ENCODE peak calls at places on chromosomes 6 and 20, in ten cellular contexts. K is stimulated activated CD8-positive, alpha-beta memory T cell treated with anti-CD3 and anti-CD28 coated beads, Interleukin-15, amount 100 ng/mL, for 4 hours; O is central memory CD4-positive, alpha-beta T cell; H is breast epithelium; N is PC-3; P is T follicular helper cell; R is A549; J is stimulated activated CD4-positive, alpha-beta T cell treated with anti-CD3 and anti-CD28 coated beads, Interleukin-4, amount 100 ng/mL, for 48 hours; B is amniotic stem cell; Q is CD4-positive, alpha-beta T cell. V is an unnamed sample.

GRCh38 chr6:136347847-136348246 is 58.2 kb upstream of the BCLAF1 start:
- DNase-seq in K (no peak), O (no peak), H (no peak), N (no peak), P (no peak), R (no peak), J (no peak), B (no peak), Q (no peak), V (no peak)

GRCh38 chr6:25088513-25088912 is 152.8 kb upstream of the RIPOR2 start:
- DNase-seq in K (no peak), O (no peak), H (no peak), N (no peak), P (no peak), R (no peak), J (no peak), B (no peak), Q (no peak), V (no peak)

GRCh38 chr20:17172826-17173420 is 53.9 kb upstream of the PCSK2 start:
- DNase-seq in K (no peak), O (no peak), H (no peak), N (no peak), P (no peak), R (no peak), J (no peak), B (no peak), Q (no peak), V (no peak)

GRCh38 chr20:37179671-37180524 is 550 bp upstream of the MROH8 start:
- DNase-seq in K (no peak), O (no peak), H (no peak), N (peak), P (no peak), R (peak), J (no peak), B (peak), Q (no peak), V (no peak)

GRCh38 chr20:58260006-58260405 is 31.6 kb upstream of the ANKRD60 start:
- DNase-seq in K (no peak), O (no peak), H (no peak), N (no peak), P (no peak), R (no peak), J (no peak), B (no peak), Q (no peak), V (no peak)

GRCh38 chr20:34262488-34263288 is 21.5 kb downstream of the ASIP start:
- DNase-seq in K (no peak), O (no peak), H (no peak), N (no peak), P (no peak), R (no peak), J (no peak), B (no peak), Q (no peak), V (no peak)

GRCh38 chr6:13485923-13486557 is 1.4 kb downstream of the GFOD1 start:
- DNase-seq in K (no peak), O (no peak), H (no peak), N (peak), P (no peak), R (peak), J (no peak), B (no peak), Q (no peak), V (peak)

GRCh38 chr6:144715344-144715743 is 430.2 kb downstream of the UTRN start:
- DNase-seq in K (no peak), O (no peak), H (no peak), N (peak), P (no peak), R (no peak), J (peak), B (no peak), Q (no peak), V (no peak)

GRCh38 chr6:70763754-70764153 is 96.1 kb downstream of the SMAP1 start:
- DNase-seq in K (no peak), O (no peak), H (no peak), N (no peak), P (no peak), R (no peak), J (no peak), B (no peak), Q (no peak), V (no peak)

GRCh38 chr6:39426057-39426592 is 103.6 kb upstream of the KCNK16 start:
- DNase-seq in K (no peak), O (no peak), H (no peak), N (peak), P (no peak), R (peak), J (no peak), B (peak), Q (no peak), V (no peak)

GRCh38 chr6:83183082-83183828 is 9.8 kb downstream of the PGM3 start:
- DNase-seq in K (no peak), O (no peak), H (no peak), N (peak), P (no peak), R (peak), J (no peak), B (peak), Q (no peak), V (no peak)

GRCh38 chr6:29943053-29943966 is 978 bp downstream of the HLA-A start:
- DNase-seq in K (no peak), O (no peak), H (no peak), N (no peak), P (no peak), R (no peak), J (no peak), B (no peak), Q (no peak), V (no peak)

GRCh38 chr20:62364911-62365736 is 2.0 kb downstream of the LAMA5 start:
- DNase-seq in K (no peak), O (no peak), H (no peak), N (no peak), P (no peak), R (peak), J (no peak), B (no peak), Q (no peak), V (no peak)

GRCh38 chr6:134502614-134503541 is 185.0 kb upstream of the SGK1 start:
- DNase-seq in K (no peak), O (no peak), H (no peak), N (no peak), P (no peak), R (no peak), J (no peak), B (no peak), Q (no peak), V (no peak)

GRCh38 chr6:44097782-44098317 is 29.4 kb downstream of the MRPL14 start:
- DNase-seq in K (no peak), O (no peak), H (no peak), N (no peak), P (no peak), R (no peak), J (no peak), B (no peak), Q (no peak), V (no peak)

GRCh38 chr6:86535141-86535540 is 402.2 kb upstream of the HTR1E start:
- DNase-seq in K (no peak), O (no peak), H (no peak), N (no peak), P (no peak), R (no peak), J (no peak), B (no peak), Q (no peak), V (no peak)

GRCh38 chr6:140366991-140367390 is 992.5 kb upstream of the CITED2 start:
- DNase-seq in K (no peak), O (no peak), H (no peak), N (peak), P (no peak), R (no peak), J (no peak), B (no peak), Q (no peak), V (no peak)

GRCh38 chr20:6038256-6038655 is 15.6 kb downstream of the LRRN4 start:
- DNase-seq in K (no peak), O (no peak), H (no peak), N (no peak), P (no peak), R (no peak), J (no peak), B (no peak), Q (no peak), V (no peak)

GRCh38 chr6:111984516-111985201 is 69.2 kb upstream of the CCN6 start:
- DNase-seq in K (no peak), O (no peak), H (no peak), N (peak), P (no peak), R (no peak), J (no peak), B (no peak), Q (no peak), V (no peak)

GRCh38 chr20:4064118-4064962 is 49.0 kb upstream of the RNF24 start:
- DNase-seq in K (no peak), O (no peak), H (peak), N (peak), P (no peak), R (peak), J (no peak), B (peak), Q (no peak), V (no peak)

GRCh38 chr20:51451484-51451883 is 91.0 kb downstream of the NFATC2 start:
- DNase-seq in K (no peak), O (no peak), H (no peak), N (no peak), P (no peak), R (no peak), J (no peak), B (no peak), Q (no peak), V (no peak)

GRCh38 chr20:63554361-63555278 is 661 bp downstream of the FNDC11 start:
- DNase-seq in K (no peak), O (no peak), H (no peak), N (no peak), P (no peak), R (no peak), J (no peak), B (no peak), Q (no peak), V (no peak)

GRCh38 chr20:36465109-36466080 is 75.9 kb upstream of the MYL9 start:
- DNase-seq in K (no peak), O (no peak), H (no peak), N (peak), P (no peak), R (peak), J (peak), B (peak), Q (peak), V (no peak)

GRCh38 chr6:42735976-42736375 is 9.9 kb downstream of the TBCC start:
- DNase-seq in K (no peak), O (no peak), H (no peak), N (no peak), P (no peak), R (no peak), J (no peak), B (no peak), Q (no peak), V (no peak)

GRCh38 chr6:14671261-14671681 is 553.7 kb downstream of the CD83 start:
- DNase-seq in K (no peak), O (no peak), H (no peak), N (peak), P (no peak), R (no peak), J (no peak), B (no peak), Q (no peak), V (no peak)

GRCh38 chr20:14336667-14337066 is 745 bp downstream of the FLRT3 start:
- DNase-seq in K (no peak), O (no peak), H (no peak), N (peak), P (no peak), R (peak), J (no peak), B (no peak), Q (no peak), V (no peak)

GRCh38 chr20:39897058-39897457 is 792.0 kb downstream of the MAFB start:
- DNase-seq in K (no peak), O (no peak), H (no peak), N (no peak), P (no peak), R (no peak), J (no peak), B (peak), Q (no peak), V (no peak)